ENCODE peak calls at places on chromosomes 1 and 21, in four cellular contexts. V, Q, B and O are unnamed samples.

GRCh38 chr1:41913025-41913424 is 5.7 kb downstream of the HIVEP3 start:
- DNase-seq in V (no peak), Q (no peak), B (no peak), O (no peak)

GRCh38 chr1:33219886-33220661 is 36.2 kb upstream of the ZNF362 start:
- DNase-seq in V (peak), Q (no peak), B (no peak), O (no peak)

GRCh38 chr1:12163210-12163609 is 3.6 kb upstream of the TNFRSF1B start:
- DNase-seq in V (no peak), Q (no peak), B (no peak), O (no peak)

GRCh38 chr21:19228241-19228640 is 824.7 kb upstream of the TMPRSS15 start:
- DNase-seq in V (no peak), Q (no peak), B (no peak), O (no peak)

GRCh38 chr1:229318056-229318455 is 24.8 kb downstream of the CCSAP start:
- DNase-seq in V (no peak), Q (no peak), B (no peak), O (no peak)

GRCh38 chr1:3455630-3456448 is 1.4 kb downstream of the ARHGEF16 start:
- DNase-seq in V (no peak), Q (no peak), B (no peak), O (no peak)

GRCh38 chr21:41751621-41752020 is 15.2 kb downstream of the RIPK4 start:
- DNase-seq in V (no peak), Q (no peak), B (no peak), O (no peak)

GRCh38 chr1:243422362-243422761 is 166.5 kb downstream of the SDCCAG8 start:
- DNase-seq in V (no peak), Q (no peak), B (no peak), O (no peak)

GRCh38 chr1:61120307-61120840 is 38.0 kb downstream of the NFIA start:
- DNase-seq in V (no peak), Q (no peak), B (no peak), O (no peak)

GRCh38 chr1:41659903-41660302 is 175.4 kb upstream of the EDN2 start:
- DNase-seq in V (no peak), Q (no peak), B (no peak), O (no peak)

GRCh38 chr1:40861227-40862003 is 748 bp downstream of the CITED4 start:
- DNase-seq in V (no peak), Q (no peak), B (no peak), O (no peak)

GRCh38 chr1:27658951-27659496 is 13.0 kb downstream of the IFI6 start:
- DNase-seq in V (no peak), Q (no peak), B (no peak), O (no peak)

GRCh38 chr21:25039461-25040380 is 567.6 kb downstream of the MRPL39 start:
- DNase-seq in V (no peak), Q (no peak), B (no peak), O (peak)

GRCh38 chr1:98221926-98222325 is 301.1 kb upstream of the DPYD start:
- DNase-seq in V (no peak), Q (peak), B (no peak), O (no peak)

GRCh38 chr1:3746784-3747521 is 5.3 kb upstream of the CCDC27 start:
- DNase-seq in V (no peak), Q (peak), B (peak), O (peak)

DNA sequence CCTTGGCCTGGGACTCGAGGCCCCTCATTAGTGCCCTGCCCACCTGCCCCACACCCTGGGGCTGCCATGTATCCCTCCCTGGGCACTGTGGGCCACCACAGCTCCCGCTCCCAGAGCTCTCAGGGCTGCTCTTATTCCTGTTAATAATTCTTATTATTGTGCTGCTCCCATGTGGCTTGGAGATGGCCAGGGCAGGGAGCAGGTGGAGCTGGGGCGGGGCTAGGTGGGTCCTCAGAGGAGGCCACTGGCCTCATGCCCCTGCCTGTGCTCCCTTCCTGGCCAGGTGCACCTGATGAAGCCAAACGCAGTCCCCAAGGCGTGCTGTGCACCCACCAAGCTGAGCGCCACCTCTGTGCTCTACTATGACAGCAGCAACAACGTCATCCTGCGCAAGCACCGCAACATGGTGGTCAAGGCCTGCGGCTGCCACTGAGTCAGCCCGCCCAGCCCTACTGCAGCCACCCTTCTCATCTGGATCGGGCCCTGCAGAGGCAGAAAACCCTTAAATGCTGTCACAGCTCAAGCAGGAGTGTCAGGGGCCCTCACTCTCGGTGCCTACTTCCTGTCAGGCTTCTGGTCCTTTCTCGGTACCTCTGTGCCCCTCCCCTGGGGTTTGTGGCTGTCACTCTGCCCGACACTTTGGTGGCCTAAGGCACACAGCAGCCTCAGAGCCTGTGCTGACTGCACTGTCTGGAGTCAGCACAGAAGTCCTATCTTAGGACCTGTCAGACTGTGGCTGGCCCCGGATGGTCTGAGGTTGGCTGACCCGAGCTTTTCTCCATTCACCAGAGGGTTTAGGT is 34.1 kb downstream of the BMP8A start:
- DNase-seq in V (no peak), Q (no peak), B (no peak), O (no peak)
- TF ChIP-seq TCF7L2 in V (no peak), Q (no peak), B (no peak), O (no peak)

GRCh38 chr1:177589166-177589565 is 380.7 kb downstream of the SEC16B start:
- DNase-seq in V (no peak), Q (no peak), B (no peak), O (no peak)

GRCh38 chr1:177592624-177593023 is 377.2 kb downstream of the SEC16B start:
- DNase-seq in V (no peak), Q (no peak), B (no peak), O (no peak)

GRCh38 chr1:177593105-177593504 is 376.8 kb downstream of the SEC16B start:
- DNase-seq in V (no peak), Q (no peak), B (no peak), O (no peak)

GRCh38 chr1:177586429-177586828 is 383.4 kb downstream of the SEC16B start:
- DNase-seq in V (no peak), Q (no peak), B (no peak), O (no peak)

DNA sequence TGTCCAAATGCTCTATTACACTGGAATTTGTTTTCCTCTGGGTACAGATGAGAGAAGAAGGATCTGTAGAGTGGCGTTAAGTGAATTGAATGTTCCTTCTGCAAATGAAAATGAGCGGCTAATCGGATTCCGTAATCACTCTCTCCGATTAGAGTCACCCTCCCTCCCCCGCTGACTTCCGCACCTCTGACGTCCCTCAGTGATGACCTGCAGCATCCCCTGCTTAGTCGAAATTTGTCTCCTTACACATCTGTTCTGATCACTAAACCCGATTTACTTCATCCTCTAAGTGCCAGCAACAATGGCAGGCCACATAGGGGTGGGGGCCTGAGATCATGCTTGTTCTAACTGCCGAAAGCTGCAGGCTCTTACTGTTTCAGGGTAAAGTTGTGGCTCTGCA is 378.7 kb downstream of the SEC16B start:
- DNase-seq in V (no peak), Q (no peak), B (no peak), O (no peak)
- TF ChIP-seq TCF7L2 in V (no peak), Q (no peak), B (no peak), O (no peak)

DNA sequence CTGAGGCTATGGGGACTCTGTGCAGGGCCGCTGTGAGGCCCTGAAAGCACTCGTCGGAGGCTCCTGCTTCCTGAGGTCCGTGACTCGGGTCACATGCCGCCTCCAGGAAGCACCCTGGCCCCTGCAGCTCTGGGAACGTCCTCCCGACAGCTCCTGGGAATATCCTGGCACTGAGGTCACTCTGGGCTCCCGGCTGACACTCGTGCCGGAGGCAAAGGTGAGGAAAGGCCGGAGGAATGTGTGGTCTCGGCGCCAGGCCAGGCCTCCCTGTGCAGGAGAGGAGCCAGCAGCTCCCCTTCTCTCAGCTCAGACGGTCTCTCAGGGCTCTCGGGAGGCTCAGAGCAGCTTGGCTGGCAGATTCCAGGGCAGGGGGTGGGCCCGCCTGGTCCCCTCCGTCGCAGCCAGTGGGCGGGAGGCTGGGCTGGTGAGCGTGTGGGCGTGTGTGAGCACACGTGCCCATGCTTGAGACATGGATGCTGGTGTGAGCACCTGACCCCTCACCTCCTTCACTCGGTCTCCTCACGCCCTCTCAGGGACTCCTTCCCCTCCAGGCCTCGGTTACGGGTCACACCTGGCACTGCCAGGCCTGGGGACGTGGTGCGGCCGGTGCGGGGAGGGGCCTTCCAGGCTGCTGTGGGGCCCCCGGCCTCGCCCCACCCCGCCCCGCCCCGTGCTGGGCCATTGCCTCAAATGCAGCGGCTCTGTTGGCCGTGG is 5.5 kb upstream of the RNF223 start:
- DNase-seq in V (peak), Q (peak), B (peak), O (peak)
- TF ChIP-seq TCF7L2 in V (no peak), Q (no peak), B (no peak), O (no peak)

DNA sequence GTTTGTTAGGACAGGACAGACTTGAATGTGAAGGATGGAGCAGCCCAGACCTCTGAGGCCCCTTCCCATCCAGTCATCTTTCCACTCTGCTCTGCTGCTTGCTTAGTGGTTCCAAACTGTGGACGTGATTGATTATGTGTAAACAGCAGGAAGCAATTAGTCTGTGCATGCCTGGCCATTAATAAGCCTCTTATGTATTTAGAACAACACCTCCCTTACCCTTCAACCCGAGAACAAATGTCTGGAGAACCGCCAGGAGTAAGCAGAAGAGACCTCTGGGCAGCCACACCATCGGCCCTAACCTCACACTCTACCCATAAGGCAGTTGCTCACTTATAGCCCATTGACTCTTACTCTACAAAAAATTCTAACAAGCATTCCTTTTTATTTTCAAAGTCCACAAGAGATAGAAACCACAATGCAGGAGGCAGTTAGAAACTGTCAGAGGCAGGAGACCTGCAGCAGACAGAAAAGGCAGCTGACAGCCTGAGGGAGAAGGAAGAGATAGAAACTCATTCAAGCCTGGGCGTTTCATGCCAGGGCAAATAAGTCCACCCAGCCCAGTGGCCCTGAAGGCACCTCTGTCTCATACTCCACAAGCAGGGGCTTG is 5.8 kb upstream of the EPHA8 start:
- DNase-seq in V (no peak), Q (no peak), B (no peak), O (no peak)
- TF ChIP-seq TCF7L2 in V (no peak), Q (no peak), B (no peak), O (no peak)

GRCh38 chr1:184075040-184076029 is 23.8 kb downstream of the TSEN15 start:
- DNase-seq in V (peak), Q (peak), B (peak), O (no peak)

GRCh38 chr1:184074383-184074782 is 22.9 kb downstream of the TSEN15 start:
- DNase-seq in V (no peak), Q (no peak), B (no peak), O (no peak)

GRCh38 chr1:184082541-184082940 is 31.0 kb downstream of the TSEN15 start:
- DNase-seq in V (no peak), Q (no peak), B (no peak), O (no peak)

GRCh38 chr1:184083016-184083415 is 31.5 kb downstream of the TSEN15 start:
- DNase-seq in V (no peak), Q (no peak), B (no peak), O (no peak)

DNA sequence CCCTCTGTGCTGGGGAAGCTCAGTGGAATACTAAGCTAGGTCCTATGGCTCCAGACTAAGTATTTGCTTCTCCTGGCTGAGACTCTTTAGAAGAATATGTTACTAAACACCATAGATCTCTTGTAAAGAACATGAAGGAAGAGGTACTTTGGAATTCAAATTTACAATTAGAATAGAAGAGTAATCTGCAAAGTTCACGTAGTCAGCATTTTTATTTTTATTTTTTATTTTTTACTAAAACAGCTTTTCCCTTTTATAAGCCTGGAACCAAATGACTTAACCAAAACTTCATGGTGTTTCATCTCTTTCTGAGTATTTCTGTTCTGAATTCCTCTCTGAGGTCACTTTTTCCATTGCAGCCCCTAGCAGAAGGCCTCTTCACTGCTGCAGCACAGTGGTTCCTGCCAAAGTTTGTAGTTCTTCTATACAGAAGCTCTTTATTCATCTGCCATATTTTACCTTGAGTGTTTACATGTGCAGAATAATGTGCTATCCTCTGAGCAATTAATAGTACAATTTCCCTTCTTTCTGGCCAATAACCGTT is 27.1 kb downstream of the TSEN15 start:
- DNase-seq in V (no peak), Q (no peak), B (no peak), O (no peak)
- TF ChIP-seq TCF7L2 in V (no peak), Q (no peak), B (no peak), O (no peak)